ENCODE peak calls at places on chromosomes 5 and 9, in five cellular contexts. Z is stimulated activated effector memory CD8-positive, alpha-beta T cell treated with anti-CD3 and anti-CD28 coated beads, Interleukin-12 subunit alpha, Interleukin-12 subunit beta, amount 100 ng/mL, for 72 hours; Y is T1000; V is ACHN; P is left cardiac atrium. I is an unnamed sample.
A peak's percentile ranks its signal among the peaks of the same experiment; 100 is the strongest.

GRCh38 chr5:56112526-56113121 is 117.9 kb upstream of the IL6ST start:
- DNase-seq in Y (peak; percentile 80), Z (no peak), P (no peak), V (no peak), I (peak; percentile 93)

GRCh38 chr5:17061973-17062470 is 125.9 kb upstream of the MYO10 start:
- DNase-seq in V (no peak), P (peak; percentile 24), Z (no peak), Y (no peak), I (no peak)

GRCh38 chr5:57316798-57317327 is 143.0 kb downstream of the GPBP1 start:
- DNase-seq in V (peak; percentile 25), Z (no peak), P (no peak), Y (peak; percentile 46), I (no peak)

GRCh38 chr9:135517407-135517822 is 3.8 kb upstream of the LCN1 start:
- DNase-seq in Z (no peak), P (no peak), Y (no peak), V (no peak), I (no peak)

GRCh38 chr5:41794478-41794877 is 75.7 kb downstream of the OXCT1 start:
- DNase-seq in V (peak; percentile 75), P (peak; percentile 20), Y (peak; percentile 41), Z (no peak), I (peak; percentile 61)

GRCh38 chr5:139647406-139648204 is 544 bp upstream of the CXXC5 start:
- DNase-seq in V (no peak), P (peak; percentile 26), Y (no peak), Z (no peak), I (no peak)

GRCh38 chr5:140977003-140977402 is 10.7 kb downstream of the PCDHAC2 start:
- DNase-seq in P (no peak), V (no peak), Y (no peak), Z (no peak), I (no peak)

GRCh38 chr9:105154723-105155191 is 89.7 kb upstream of the SLC44A1 start:
- DNase-seq in Y (no peak), P (no peak), Z (no peak), V (no peak), I (no peak)

GRCh38 chr9:136052433-136052880 is 42.6 kb downstream of the NACC2 start:
- DNase-seq in Z (no peak), V (peak; percentile 75), P (no peak), Y (peak; percentile 38), I (peak; percentile 59)

GRCh38 chr5:53362521-53362941 is 117.9 kb upstream of the FST start:
- DNase-seq in Z (no peak), V (no peak), P (peak; percentile 20), Y (peak; percentile 32), I (peak; percentile 98)

GRCh38 chr5:168031614-168032013 is 259.8 kb upstream of the WWC1 start:
- DNase-seq in V (no peak), P (no peak), Z (no peak), Y (no peak), I (no peak)

GRCh38 chr5:149936700-149937091 is 7.9 kb downstream of the PDE6A start:
- DNase-seq in Z (no peak), Y (no peak), P (no peak), V (no peak), I (no peak)

GRCh38 chr9:91301161-91301560 is 60.6 kb downstream of the AUH start:
- DNase-seq in P (no peak), V (no peak), Y (no peak), Z (no peak), I (no peak)